ENCODE peak calls at places on chromosomes 11 and 22, in five cellular contexts. One of them, this sample, is unnamed.

GRCh38 chr22:47681766-47682165 is 919.3 kb downstream of the TBC1D22A start:
- DNase-seq in A549: no peak
- DNase-seq in H1: no peak
- DNase-seq in HepG2: no peak
- DNase-seq in IMR-90: no peak
- DNase-seq in this sample: no peak

GRCh38 chr11:58647141-58647699 is 24.8 kb downstream of the CNTF start:
- DNase-seq in H1: no peak
- DNase-seq in IMR-90: no peak
- DNase-seq in HepG2: no peak
- DNase-seq in A549: no peak
- DNase-seq in this sample: no peak

GRCh38 chr11:63667993-63668392 is 3.2 kb downstream of the ATL3 start:
- DNase-seq in IMR-90: peak; percentile 97
- DNase-seq in HepG2: no peak
- DNase-seq in H1: no peak
- DNase-seq in A549: peak; percentile 80
- DNase-seq in this sample: no peak

GRCh38 chr11:61777234-61778090 is 14.9 kb downstream of the TMEM258 start:
- DNase-seq in HepG2: no peak
- DNase-seq in A549: no peak
- DNase-seq in H1: no peak
- DNase-seq in IMR-90: no peak
- DNase-seq in this sample: no peak

GRCh38 chr11:97990162-97990920 is 1030.4 kb upstream of the CNTN5 start:
- DNase-seq in A549: no peak
- DNase-seq in HepG2: no peak
- DNase-seq in IMR-90: no peak
- DNase-seq in H1: no peak
- DNase-seq in this sample: no peak

GRCh38 chr11:103070142-103070541 is 21.8 kb downstream of the DCUN1D5 start:
- DNase-seq in H1: no peak
- DNase-seq in IMR-90: no peak
- DNase-seq in A549: no peak
- DNase-seq in HepG2: no peak
- DNase-seq in this sample: no peak

GRCh38 chr22:29342577-29343312 is 27.2 kb upstream of the RASL10A start:
- DNase-seq in HepG2: peak; percentile 60
- DNase-seq in IMR-90: no peak
- DNase-seq in A549: no peak
- DNase-seq in H1: no peak
- DNase-seq in this sample: peak; percentile 17

GRCh38 chr22:24289781-24290181 is 19.1 kb downstream of the SPECC1L start:
- DNase-seq in IMR-90: no peak
- DNase-seq in A549: no peak
- DNase-seq in H1: no peak
- DNase-seq in HepG2: no peak
- DNase-seq in this sample: peak; percentile 34

GRCh38 chr22:23539135-23539838 is 40.8 kb downstream of the IGLL1 start:
- DNase-seq in H1: peak; percentile 56
- DNase-seq in IMR-90: peak; percentile 69
- DNase-seq in A549: peak; percentile 88
- DNase-seq in HepG2: peak; percentile 79
- DNase-seq in this sample: peak; percentile 82

GRCh38 chr11:36744375-36745168 is 146.5 kb upstream of the RAG2 start:
- DNase-seq in IMR-90: peak; percentile 66
- DNase-seq in H1: peak; percentile 13
- DNase-seq in HepG2: peak; percentile 52
- DNase-seq in A549: peak; percentile 73
- DNase-seq in this sample: peak; percentile 50

GRCh38 chr22:25382762-25383161 is 163.3 kb downstream of the CRYBB2 start:
- DNase-seq in HepG2: no peak
- DNase-seq in H1: no peak
- DNase-seq in IMR-90: no peak
- DNase-seq in A549: no peak
- DNase-seq in this sample: no peak

GRCh38 chr11:125082611-125083311 is 19.7 kb downstream of the SLC37A2 start:
- DNase-seq in A549: no peak
- DNase-seq in HepG2: peak; percentile 50
- DNase-seq in H1: no peak
- DNase-seq in IMR-90: peak; percentile 88
- DNase-seq in this sample: no peak

GRCh38 chr22:24482586-24482985 is 12.5 kb upstream of the UPB1 start:
- DNase-seq in A549: no peak
- DNase-seq in H1: no peak
- DNase-seq in HepG2: no peak
- DNase-seq in IMR-90: peak; percentile 79
- DNase-seq in this sample: no peak

GRCh38 chr11:19874241-19874640 is 161.6 kb downstream of the NAV2 start:
- DNase-seq in IMR-90: no peak
- DNase-seq in H1: no peak
- DNase-seq in A549: no peak
- DNase-seq in HepG2: no peak
- DNase-seq in this sample: no peak

GRCh38 chr22:19483481-19484244 is 3.9 kb downstream of the CDC45 start:
- DNase-seq in A549: no peak
- DNase-seq in H1: no peak
- DNase-seq in HepG2: no peak
- DNase-seq in IMR-90: peak; percentile 81
- DNase-seq in this sample: no peak

GRCh38 chr11:117749541-117749910 is 47.5 kb downstream of the DSCAML1 start:
- DNase-seq in A549: no peak
- DNase-seq in HepG2: no peak
- DNase-seq in IMR-90: no peak
- DNase-seq in H1: no peak
- DNase-seq in this sample: no peak

GRCh38 chr11:72578051-72578450 is 96.2 kb downstream of the PDE2A start:
- DNase-seq in H1: no peak
- DNase-seq in IMR-90: no peak
- DNase-seq in A549: no peak
- DNase-seq in HepG2: no peak
- DNase-seq in this sample: no peak

GRCh38 chr11:63537293-63538101 is 889 bp downstream of the PLAAT4 start:
- DNase-seq in A549: no peak
- DNase-seq in IMR-90: peak; percentile 4
- DNase-seq in H1: no peak
- DNase-seq in HepG2: no peak
- DNase-seq in this sample: no peak

GRCh38 chr11:117972589-117973445 is 13.4 kb upstream of the IL10RA start:
- DNase-seq in A549: peak; percentile 14
- DNase-seq in HepG2: no peak
- DNase-seq in H1: no peak
- DNase-seq in IMR-90: no peak
- DNase-seq in this sample: no peak

GRCh38 chr22:20424937-20425587 is 12.6 kb downstream of the SCARF2 start:
- DNase-seq in HepG2: no peak
- DNase-seq in H1: no peak
- DNase-seq in A549: peak; percentile 27
- DNase-seq in IMR-90: no peak
- DNase-seq in this sample: no peak

GRCh38 chr11:61955031-61955415 is 4.9 kb downstream of the BEST1 start:
- DNase-seq in IMR-90: peak; percentile 87
- DNase-seq in H1: no peak
- DNase-seq in A549: peak; percentile 62
- DNase-seq in HepG2: peak; percentile 59
- DNase-seq in this sample: peak; percentile 21

GRCh38 chr11:590997-591396 is 14.7 kb downstream of the PHRF1 start:
- DNase-seq in A549: no peak
- DNase-seq in HepG2: no peak
- DNase-seq in IMR-90: no peak
- DNase-seq in H1: no peak
- DNase-seq in this sample: no peak

GRCh38 chr11:57410287-57410686 is 16.6 kb downstream of the SLC43A3 start:
- DNase-seq in A549: no peak
- DNase-seq in H1: no peak
- DNase-seq in HepG2: no peak
- DNase-seq in IMR-90: peak; percentile 96
- DNase-seq in this sample: no peak

GRCh38 chr11:96316869-96317268 is 26.1 kb downstream of the MAML2 start:
- DNase-seq in A549: no peak
- DNase-seq in IMR-90: no peak
- DNase-seq in HepG2: no peak
- DNase-seq in H1: no peak
- DNase-seq in this sample: no peak

GRCh38 chr11:84889556-84889955 is 737.6 kb downstream of the DLG2 start:
- DNase-seq in A549: no peak
- DNase-seq in HepG2: no peak
- DNase-seq in H1: no peak
- DNase-seq in IMR-90: no peak
- DNase-seq in this sample: no peak

GRCh38 chr22:44677299-44678244 is 24.4 kb upstream of the PRR5 start:
- DNase-seq in HepG2: no peak
- DNase-seq in IMR-90: no peak
- DNase-seq in H1: no peak
- DNase-seq in A549: no peak
- DNase-seq in this sample: no peak

GRCh38 chr22:33821290-33821689 is 99.0 kb downstream of the LARGE1 start:
- DNase-seq in A549: no peak
- DNase-seq in HepG2: no peak
- DNase-seq in H1: no peak
- DNase-seq in IMR-90: no peak
- DNase-seq in this sample: no peak

GRCh38 chr11:72871089-72871488 is 56.9 kb downstream of the ATG16L2 start:
- DNase-seq in IMR-90: peak; percentile 38
- DNase-seq in H1: no peak
- DNase-seq in HepG2: no peak
- DNase-seq in A549: no peak
- DNase-seq in this sample: no peak

DNA sequence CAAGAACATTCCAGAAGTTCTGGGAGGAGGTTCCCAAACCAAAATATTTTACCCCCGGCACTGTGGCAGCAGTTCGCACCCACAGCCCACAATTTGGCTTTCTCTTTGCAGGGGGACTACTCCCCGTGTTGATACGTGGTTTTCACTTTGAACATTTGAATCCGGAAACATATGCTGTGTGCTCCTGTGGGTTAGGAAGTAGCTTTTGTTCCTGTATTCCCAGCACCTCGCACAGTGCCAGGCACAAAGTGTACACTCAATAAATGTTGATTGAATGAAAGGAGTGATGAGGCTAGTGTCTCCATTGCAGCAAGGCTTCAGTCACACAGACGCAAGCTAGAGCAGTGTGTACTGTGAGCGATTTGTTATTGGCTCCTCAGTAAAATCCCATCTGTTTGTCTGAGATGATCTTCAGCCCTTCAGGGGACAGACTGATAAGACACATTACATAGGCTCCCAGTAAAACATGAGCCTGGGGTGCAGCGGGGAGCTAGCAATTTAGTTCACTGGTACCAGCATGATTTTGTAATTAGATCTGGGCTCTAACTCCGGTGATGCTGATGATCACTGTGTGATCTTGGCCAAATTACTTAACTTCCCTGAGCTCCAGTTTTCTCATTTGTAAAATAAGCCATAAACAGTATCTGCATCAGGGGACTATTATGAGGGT is 2.2 kb downstream of the LAYN start:
- DNase-seq in H1: no peak
- DNase-seq in A549: no peak
- DNase-seq in HepG2: no peak
- DNase-seq in IMR-90: no peak
- DNase-seq in this sample: no peak
- TF ChIP-seq MAFK in H1: no peak
- TF ChIP-seq MAFK in A549: no peak
- TF ChIP-seq MAFK in HepG2: no peak
- TF ChIP-seq MAFK in IMR-90: no peak
- TF ChIP-seq MAFK in this sample: no peak

GRCh38 chr11:74257934-74258553 is 53.4 kb downstream of the P4HA3 start:
- DNase-seq in HepG2: no peak
- DNase-seq in IMR-90: peak; percentile 82
- DNase-seq in A549: peak; percentile 32
- DNase-seq in H1: no peak
- DNase-seq in this sample: no peak

GRCh38 chr11:74255741-74256369 is 55.6 kb downstream of the P4HA3 start:
- DNase-seq in IMR-90: peak; percentile 63
- DNase-seq in H1: peak; percentile 17
- DNase-seq in A549: peak; percentile 73
- DNase-seq in HepG2: peak; percentile 42
- DNase-seq in this sample: peak; percentile 77

GRCh38 chr11:74256370-74257133 is 54.9 kb downstream of the P4HA3 start:
- DNase-seq in A549: no peak
- DNase-seq in IMR-90: no peak
- DNase-seq in HepG2: peak; percentile 5
- DNase-seq in H1: no peak
- DNase-seq in this sample: no peak

GRCh38 chr11:74249496-74249895 is 61.9 kb downstream of the P4HA3 start:
- DNase-seq in HepG2: no peak
- DNase-seq in A549: no peak
- DNase-seq in H1: no peak
- DNase-seq in IMR-90: no peak
- DNase-seq in this sample: no peak

DNA sequence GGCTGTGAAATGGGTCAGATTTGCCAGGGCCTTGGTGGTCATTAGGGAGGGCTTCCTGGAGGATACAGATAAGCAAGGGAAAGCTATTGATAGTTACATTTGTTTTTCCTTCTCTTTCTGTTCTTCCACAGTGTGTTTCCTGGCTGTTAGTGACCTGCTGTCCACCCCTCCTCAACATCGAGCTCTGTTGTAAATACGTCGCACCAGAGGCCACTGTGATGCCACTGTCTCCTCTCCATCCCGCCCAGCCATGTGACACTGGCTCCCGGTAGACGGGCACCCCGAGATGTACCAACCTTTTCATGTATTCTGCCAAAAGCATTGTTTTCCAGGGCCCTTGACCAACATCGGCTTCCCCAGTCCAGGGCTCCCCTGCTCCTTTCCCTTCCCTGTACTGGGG is 58.1 kb downstream of the P4HA3 start:
- DNase-seq in A549: no peak
- DNase-seq in IMR-90: no peak
- DNase-seq in H1: no peak
- DNase-seq in HepG2: no peak
- DNase-seq in this sample: no peak
- TF ChIP-seq MAFK in A549: no peak
- TF ChIP-seq MAFK in IMR-90: no peak
- TF ChIP-seq MAFK in H1: no peak
- TF ChIP-seq MAFK in HepG2: no peak
- TF ChIP-seq MAFK in this sample: no peak

GRCh38 chr22:37999640-38000272 is 15.4 kb upstream of the SOX10 start:
- DNase-seq in IMR-90: peak; percentile 61
- DNase-seq in H1: no peak
- DNase-seq in A549: no peak
- DNase-seq in HepG2: no peak
- DNase-seq in this sample: peak; percentile 12
- TF ChIP-seq MAFK in IMR-90: no peak
- TF ChIP-seq MAFK in H1: peak; percentile 17
- TF ChIP-seq MAFK in A549: no peak
- TF ChIP-seq MAFK in HepG2: no peak
- TF ChIP-seq MAFK in this sample: no peak

GRCh38 chr11:86888978-86889341 is 66.2 kb downstream of the FZD4 start:
- DNase-seq in HepG2: no peak
- DNase-seq in H1: no peak
- DNase-seq in IMR-90: no peak
- DNase-seq in A549: no peak
- DNase-seq in this sample: no peak
- TF ChIP-seq MAFK in HepG2: no peak
- TF ChIP-seq MAFK in H1: no peak
- TF ChIP-seq MAFK in IMR-90: no peak
- TF ChIP-seq MAFK in A549: no peak
- TF ChIP-seq MAFK in this sample: no peak